ENCODE peak calls at places on chromosomes 3 and 15, in four cellular contexts. K is tibial nerve, I is neural progenitor cell, P is RWPE2. W is an unnamed sample.

GRCh38 chr3:53978386-53978785 is 86.7 kb upstream of the SELENOK start:
- DNase-seq in K (no peak), I (peak), P (no peak), W (no peak)

GRCh38 chr15:62561572-62561970 is 396.5 kb upstream of the C2CD4B start:
- DNase-seq in K (no peak), I (no peak), P (no peak), W (no peak)

GRCh38 chr15:99703603-99704443 is 29.4 kb downstream of the LYSMD4 start:
- DNase-seq in K (no peak), I (peak), P (no peak), W (no peak)

GRCh38 chr3:155876037-155876436 is 5.6 kb downstream of the GMPS start:
- DNase-seq in K (no peak), I (no peak), P (no peak), W (no peak)

GRCh38 chr3:98726084-98726483 is 37.1 kb upstream of the ST3GAL6 start:
- DNase-seq in K (no peak), I (no peak), P (no peak), W (no peak)

GRCh38 chr3:145182196-145182911 is 978.6 kb downstream of the PLOD2 start:
- DNase-seq in K (no peak), I (no peak), P (no peak), W (no peak)

GRCh38 chr3:82461049-82461889 is 699.8 kb upstream of the GBE1 start:
- DNase-seq in K (no peak), I (no peak), P (no peak), W (no peak)

GRCh38 chr15:42157981-42158765 is 1.7 kb upstream of the PLA2G4F start:
- DNase-seq in K (no peak), I (no peak), P (no peak), W (no peak)

GRCh38 chr15:79897701-79898113 is 893 bp upstream of the MTHFS start:
- DNase-seq in K (no peak), I (no peak), P (no peak), W (no peak)

GRCh38 chr3:131007782-131008181 is 18.8 kb downstream of the ASTE1 start:
- DNase-seq in K (no peak), I (no peak), P (no peak), W (no peak)

GRCh38 chr3:184584001-184584891 is 22.7 kb downstream of the EPHB3 start:
- DNase-seq in K (no peak), I (peak), P (no peak), W (no peak)

GRCh38 chr15:71182522-71182921 is 67.3 kb downstream of the THSD4 start:
- DNase-seq in K (no peak), I (no peak), P (no peak), W (no peak)

GRCh38 chr3:79006077-79006476 is 761.7 kb downstream of the ROBO1 start:
- DNase-seq in K (no peak), I (no peak), P (no peak), W (no peak)

GRCh38 chr15:100229181-100230163 is 112.3 kb downstream of the ADAMTS17 start:
- DNase-seq in K (no peak), I (no peak), P (no peak), W (no peak)

GRCh38 chr3:193841581-193841980 is 248.6 kb downstream of the OPA1 start:
- DNase-seq in K (no peak), I (no peak), P (no peak), W (no peak)

GRCh38 chr3:119601154-119601553 is 3.5 kb downstream of the PLA1A start:
- DNase-seq in K (no peak), I (no peak), P (no peak), W (no peak)

GRCh38 chr15:42107483-42107882 is 13.1 kb upstream of the PLA2G4D start:
- DNase-seq in K (no peak), I (no peak), P (no peak), W (no peak)

GRCh38 chr3:70277304-70277703 is 35.1 kb downstream of the MDFIC2 start:
- DNase-seq in K (no peak), I (no peak), P (no peak), W (no peak)

GRCh38 chr15:95784508-95784907 is 546.0 kb upstream of the NR2F2 start:
- DNase-seq in K (no peak), I (no peak), P (no peak), W (no peak)

GRCh38 chr15:87949934-87950298 is 306.6 kb downstream of the NTRK3 start:
- DNase-seq in K (peak), I (no peak), P (no peak), W (peak)

GRCh38 chr3:108603689-108604088 is 14.2 kb downstream of the DZIP3 start:
- DNase-seq in K (no peak), I (no peak), P (no peak), W (no peak)

GRCh38 chr15:58043192-58043903 is 22.2 kb downstream of the ALDH1A2 start:
- DNase-seq in K (peak), I (peak), P (no peak), W (no peak)

GRCh38 chr3:105527538-105527937 is 160.8 kb downstream of the ALCAM start:
- DNase-seq in K (no peak), I (no peak), P (no peak), W (no peak)

GRCh38 chr3:128060473-128061381 is 8.5 kb downstream of the SEC61A1 start:
- DNase-seq in K (no peak), I (no peak), P (no peak), W (no peak)

DNA sequence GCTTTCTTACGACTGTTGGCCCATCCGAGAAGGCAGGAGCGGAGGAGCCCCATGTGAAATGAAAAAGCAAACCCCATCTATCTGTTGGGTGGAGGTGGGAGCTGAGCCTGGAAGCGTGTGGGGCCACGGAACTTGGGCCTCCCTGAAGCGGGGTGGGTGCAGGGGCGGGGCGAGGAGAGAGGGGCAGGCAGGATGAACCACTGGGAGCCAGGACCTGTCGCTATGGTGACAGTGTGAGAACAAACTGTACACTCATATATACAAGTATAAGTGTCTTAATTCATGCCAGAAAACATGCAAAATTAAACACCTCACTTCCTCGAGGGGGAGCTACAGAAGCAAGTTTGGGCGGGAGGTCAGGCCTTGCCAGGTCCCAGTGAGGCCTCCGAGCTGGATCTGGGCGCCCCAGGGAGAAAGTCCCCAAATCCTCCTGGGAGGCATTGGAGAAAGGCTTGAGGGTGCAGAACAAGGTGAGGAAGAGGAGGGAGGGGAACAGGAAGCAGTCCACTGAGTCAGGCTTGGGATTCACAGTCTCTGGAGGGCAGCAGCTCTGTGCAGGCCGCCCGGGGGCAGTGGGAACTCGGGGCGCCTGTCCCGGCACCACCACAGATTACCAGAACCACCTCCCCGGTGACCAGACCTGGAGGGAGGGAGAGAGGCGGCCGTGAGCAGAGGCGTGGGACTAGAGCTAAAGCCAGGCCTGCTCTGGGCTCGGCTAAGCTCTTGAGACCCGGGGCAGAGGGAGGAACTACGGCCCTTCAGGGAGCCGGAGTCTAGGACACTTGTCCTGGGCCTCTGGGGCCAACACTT is 34.8 kb downstream of the RBPMS2 start:
- DNase-seq in K (no peak), I (no peak), P (no peak), W (peak)
- H3K4me3 ChIP-seq in K (no peak), I (no peak), P (no peak), W (no peak)

GRCh38 chr3:187545391-187545790 is 124.8 kb downstream of the SST start:
- DNase-seq in K (no peak), I (no peak), P (no peak), W (no peak)
- H3K27ac ChIP-seq in K (no peak), I (no peak), P (no peak), W (no peak)

GRCh38 chr3:31009881-31010280 is 115.4 kb upstream of the GADL1 start:
- DNase-seq in K (no peak), I (peak), P (no peak), W (no peak)

GRCh38 chr3:31011383-31011782 is 116.9 kb upstream of the GADL1 start:
- DNase-seq in K (no peak), I (no peak), P (no peak), W (no peak)

GRCh38 chr3:31008986-31009385 is 114.5 kb upstream of the GADL1 start:
- DNase-seq in K (no peak), I (no peak), P (no peak), W (no peak)

GRCh38 chr3:31013843-31014242 is 119.4 kb upstream of the GADL1 start:
- DNase-seq in K (no peak), I (no peak), P (no peak), W (no peak)

DNA sequence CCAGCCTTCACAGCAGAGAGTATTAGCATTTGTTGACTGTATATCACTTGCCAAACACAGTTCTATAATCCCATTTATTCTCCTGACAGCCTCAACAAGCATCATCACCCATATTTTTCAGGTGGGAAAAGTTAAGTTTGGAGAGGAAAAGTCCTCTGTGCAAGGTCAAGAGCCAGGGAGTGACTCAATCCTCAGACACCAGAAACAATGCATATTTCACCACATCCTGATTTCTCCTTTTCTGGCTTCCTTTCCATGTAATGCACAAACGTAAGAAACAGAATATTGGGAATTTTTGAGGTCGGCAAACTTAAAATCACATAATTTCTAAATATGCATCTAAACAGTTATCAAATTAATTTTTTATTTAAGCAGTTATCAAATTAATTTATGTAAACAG is 116.0 kb upstream of the GADL1 start:
- DNase-seq in K (no peak), I (no peak), P (no peak), W (no peak)
- TF ChIP-seq CTCF in K (no peak), I (no peak), P (no peak), W (no peak)

DNA sequence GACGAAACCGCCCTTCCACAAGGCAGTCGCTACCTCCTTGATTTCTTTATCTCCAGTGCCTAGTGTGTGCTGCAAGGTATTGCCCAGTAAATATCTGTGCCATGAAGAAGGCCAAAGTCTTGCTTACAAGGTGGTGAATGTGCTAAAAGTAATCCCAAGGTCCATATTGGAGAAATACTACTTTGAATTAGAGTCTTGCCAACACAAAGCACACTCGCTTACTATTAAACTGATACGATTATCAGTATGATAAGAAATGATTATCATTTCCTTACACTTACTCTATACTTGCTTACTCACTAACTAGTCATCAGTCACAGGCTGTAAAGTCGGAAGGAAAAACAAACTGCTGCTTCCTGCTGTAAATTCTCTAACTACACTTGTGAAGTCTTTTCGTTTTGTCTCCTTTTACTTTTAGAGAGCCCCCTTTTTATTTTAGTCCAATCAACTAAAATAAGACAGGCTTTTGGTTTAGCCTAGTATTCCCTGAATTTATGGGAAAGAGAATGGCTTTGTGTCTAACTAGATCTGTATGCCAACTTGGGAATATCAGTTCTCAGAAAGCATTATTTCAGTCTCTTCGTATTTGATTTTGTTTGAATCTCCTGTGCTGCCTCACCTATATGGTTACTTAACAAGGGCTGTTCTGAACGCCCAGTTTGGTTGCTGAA is 107.1 kb upstream of the TSC22D2 start:
- DNase-seq in K (no peak), I (no peak), P (no peak), W (no peak)
- H3K4me3 ChIP-seq in K (no peak), I (no peak), P (no peak), W (no peak)

GRCh38 chr3:151305778-151306157 is 10.9 kb downstream of the GPR87 start:
- DNase-seq in K (no peak), I (no peak), P (no peak), W (no peak)

GRCh38 chr3:151307131-151307530 is 9.5 kb downstream of the GPR87 start:
- DNase-seq in K (no peak), I (no peak), P (no peak), W (no peak)

GRCh38 chr3:151307583-151307982 is 9.0 kb downstream of the GPR87 start:
- DNase-seq in K (no peak), I (no peak), P (no peak), W (no peak)

GRCh38 chr3:151306168-151306810 is 10.3 kb downstream of the GPR87 start:
- DNase-seq in K (no peak), I (no peak), P (no peak), W (no peak)

DNA sequence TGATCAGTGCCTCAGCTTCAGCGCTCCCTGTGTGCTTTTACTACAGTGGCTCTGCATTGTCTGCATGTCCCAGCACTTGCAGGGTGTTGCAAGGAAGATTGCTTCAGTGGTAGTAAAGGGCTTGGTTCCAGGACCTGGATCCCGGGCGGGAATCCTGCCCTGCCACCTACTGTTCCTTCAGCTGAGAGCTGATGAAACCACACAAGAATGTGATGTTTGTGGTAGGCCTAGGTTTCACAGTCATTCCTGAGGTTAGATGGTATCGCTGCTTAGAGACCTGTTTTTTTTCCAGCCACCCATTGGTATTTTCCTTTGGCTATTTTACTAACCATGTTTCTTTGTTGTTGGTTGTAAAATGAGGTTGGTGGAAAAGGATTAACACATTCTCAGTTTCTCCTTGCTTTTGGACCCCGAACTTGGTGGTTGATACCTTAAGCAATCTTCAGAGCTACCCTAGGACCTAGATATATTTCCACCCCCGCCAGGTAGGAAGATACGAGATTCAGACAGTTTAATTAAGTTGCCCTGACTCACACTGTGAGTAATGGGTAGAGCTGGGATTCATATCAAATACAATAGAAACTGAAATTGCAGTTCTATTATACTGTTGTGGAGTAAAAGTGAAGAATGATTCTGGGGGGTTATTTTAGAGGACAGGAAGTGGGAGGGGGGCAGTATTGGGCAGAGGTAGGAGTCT is 11.4 kb downstream of the GPR87 start:
- DNase-seq in K (peak), I (peak), P (peak), W (no peak)
- H3K27ac ChIP-seq in K (no peak), I (no peak), P (peak), W (no peak)

GRCh38 chr3:182621435-182622240 is 171.7 kb upstream of the ATP11B start:
- DNase-seq in K (no peak), I (peak), P (no peak), W (no peak)
- TF ChIP-seq CTCF in K (no peak), I (peak), P (peak), W (no peak)

GRCh38 chr15:51853987-51854386 is 24.5 kb downstream of the TMOD3 start:
- DNase-seq in K (no peak), I (no peak), P (no peak), W (no peak)

GRCh38 chr15:51861557-51862350 is 32.3 kb downstream of the TMOD3 start:
- DNase-seq in K (no peak), I (no peak), P (no peak), W (no peak)

GRCh38 chr15:51856714-51857380 is 27.4 kb downstream of the TMOD3 start:
- DNase-seq in K (no peak), I (no peak), P (no peak), W (no peak)
- H3K4me3 ChIP-seq in K (no peak), I (no peak), P (no peak), W (no peak)

GRCh38 chr15:39851505-39852082 is 68.5 kb downstream of the GPR176 start:
- DNase-seq in K (no peak), I (no peak), P (no peak), W (no peak)
- H3K27ac ChIP-seq in K (no peak), I (no peak), P (no peak), W (no peak)

GRCh38 chr3:25903371-25903770 is 113.5 kb downstream of the OXSM start:
- DNase-seq in K (no peak), I (no peak), P (no peak), W (no peak)

GRCh38 chr3:25901796-25902195 is 111.9 kb downstream of the OXSM start:
- DNase-seq in K (no peak), I (no peak), P (no peak), W (no peak)

GRCh38 chr3:25902586-25902985 is 112.7 kb downstream of the OXSM start:
- DNase-seq in K (no peak), I (no peak), P (no peak), W (no peak)

GRCh38 chr3:25906132-25906906 is 116.4 kb downstream of the OXSM start:
- DNase-seq in K (no peak), I (no peak), P (no peak), W (no peak)

GRCh38 chr3:25904248-25904647 is 114.4 kb downstream of the OXSM start:
- DNase-seq in K (no peak), I (peak), P (no peak), W (no peak)
- TF ChIP-seq CTCF in K (no peak), I (peak), P (no peak), W (no peak)

W was measured in tibial artery.